ENCODE peak calls at places on chromosomes 7 and 10, in six cellular contexts. L is mesendoderm, P is mesenchymal stem cell, M is H9, A is H1, S is neuronal stem cell. N is an unnamed sample.

GRCh38 chr10:96642973-96643372 is 56.2 kb upstream of the TM9SF3 start:
- DNase-seq in L (peak), P (no peak), M (peak), A (peak), S (peak), N (peak)

GRCh38 chr7:131087756-131088658 is 239.7 kb upstream of the MKLN1 start:
- DNase-seq in L (peak), P (no peak), M (no peak), A (no peak), S (no peak), N (no peak)

GRCh38 chr10:46264737-46265368 is 21.9 kb upstream of the ANTXRL start:
- DNase-seq in L (no peak), P (no peak), M (peak), A (no peak), S (no peak), N (no peak)

GRCh38 chr10:99366666-99367065 is 37.5 kb downstream of the CNNM1 start:
- DNase-seq in L (no peak), P (no peak), M (no peak), A (no peak), S (no peak), N (no peak)

GRCh38 chr7:30817060-30817770 is 46.0 kb downstream of the MINDY4 start:
- DNase-seq in L (no peak), P (no peak), M (no peak), A (peak), S (no peak), N (peak)

GRCh38 chr10:14686356-14686755 is 88.3 kb downstream of the FAM107B start:
- DNase-seq in L (no peak), P (no peak), M (no peak), A (no peak), S (no peak), N (no peak)

GRCh38 chr10:70380350-70381135 is 1.9 kb downstream of the LRRC20 start:
- DNase-seq in L (no peak), P (no peak), M (no peak), A (no peak), S (no peak), N (no peak)

GRCh38 chr10:119541459-119542356 is 811 bp downstream of the RGS10 start:
- DNase-seq in L (no peak), P (peak), M (no peak), A (peak), S (no peak), N (no peak)

GRCh38 chr7:74275401-74275881 is 13.8 kb upstream of the CLIP2 start:
- DNase-seq in L (peak), P (no peak), M (peak), A (peak), S (no peak), N (no peak)

GRCh38 chr10:88165849-88166271 is 302.4 kb downstream of the PTEN start:
- DNase-seq in L (no peak), P (peak), M (no peak), A (no peak), S (no peak), N (peak)

GRCh38 chr10:99788598-99789259 is 6.3 kb downstream of the ABCC2 start:
- DNase-seq in L (no peak), P (peak), M (no peak), A (no peak), S (no peak), N (peak)

GRCh38 chr7:128404826-128405344 is 4.9 kb downstream of the IMPDH1 start:
- DNase-seq in L (no peak), P (no peak), M (no peak), A (no peak), S (no peak), N (peak)

GRCh38 chr10:107487284-107487683 is 322.8 kb upstream of the SORCS1 start:
- DNase-seq in L (no peak), P (peak), M (no peak), A (no peak), S (no peak), N (no peak)

GRCh38 chr10:103727546-103727963 is 127.8 kb downstream of the SH3PXD2A start:
- DNase-seq in L (no peak), P (no peak), M (no peak), A (no peak), S (no peak), N (no peak)

GRCh38 chr10:51063659-51064535 is 10.4 kb upstream of the PRKG1 start:
- DNase-seq in L (peak), P (peak), M (no peak), A (no peak), S (no peak), N (peak)

GRCh38 chr7:8175929-8176369 is 86.0 kb downstream of the ICA1 start:
- DNase-seq in L (no peak), P (no peak), M (no peak), A (no peak), S (no peak), N (no peak)

GRCh38 chr7:15011289-15011688 is 108.7 kb upstream of the DGKB start:
- DNase-seq in L (peak), P (no peak), M (peak), A (no peak), S (no peak), N (no peak)

GRCh38 chr7:94223375-94224084 is 171.2 kb upstream of the COL1A2 start:
- DNase-seq in L (peak), P (peak), M (peak), A (peak), S (peak), N (peak)

GRCh38 chr10:119318411-119319160 is 111.2 kb downstream of the GRK5 start:
- DNase-seq in L (no peak), P (no peak), M (no peak), A (no peak), S (no peak), N (no peak)

GRCh38 chr10:132418520-132419416 is 21.8 kb downstream of the PWWP2B start:
- DNase-seq in L (peak), P (no peak), M (peak), A (no peak), S (no peak), N (no peak)

GRCh38 chr7:55308186-55308929 is 56.8 kb upstream of the LANCL2 start:
- DNase-seq in L (peak), P (peak), M (no peak), A (no peak), S (no peak), N (peak)

GRCh38 chr7:156473476-156474240 is 166.9 kb upstream of the RNF32 start:
- DNase-seq in L (peak), P (peak), M (peak), A (peak), S (peak), N (peak)

GRCh38 chr10:7601023-7601656 is 65.6 kb downstream of the ITIH5 start:
- DNase-seq in L (no peak), P (no peak), M (no peak), A (no peak), S (no peak), N (no peak)

GRCh38 chr10:17989908-17990767 is 38.4 kb downstream of the SLC39A12 start:
- DNase-seq in L (peak), P (peak), M (no peak), A (no peak), S (no peak), N (peak)

GRCh38 chr7:2530076-2530967 is 10.7 kb downstream of the LFNG start:
- DNase-seq in L (no peak), P (no peak), M (no peak), A (no peak), S (no peak), N (no peak)

GRCh38 chr7:25849361-25850184 is 302.4 kb upstream of the NFE2L3 start:
- DNase-seq in L (peak), P (peak), M (no peak), A (no peak), S (no peak), N (peak)

GRCh38 chr10:58585425-58585824 is 72.8 kb downstream of the BICC1 start:
- DNase-seq in L (no peak), P (no peak), M (no peak), A (no peak), S (no peak), N (no peak)

GRCh38 chr10:36736311-36736710 is 389.1 kb upstream of the ANKRD30A start:
- DNase-seq in L (no peak), P (no peak), M (no peak), A (no peak), S (no peak), N (no peak)

GRCh38 chr7:131040467-131040932 is 287.2 kb upstream of the MKLN1 start:
- DNase-seq in L (peak), P (peak), M (peak), A (peak), S (peak), N (peak)

GRCh38 chr7:26633557-26633956 is 230.8 kb downstream of the SKAP2 start:
- DNase-seq in L (no peak), P (no peak), M (no peak), A (no peak), S (no peak), N (no peak)

GRCh38 chr10:97532935-97533671 is 34.4 kb downstream of the UBTD1 start:
- DNase-seq in L (peak), P (peak), M (peak), A (peak), S (no peak), N (peak)

GRCh38 chr7:50217961-50218360 is 86.6 kb upstream of the IKZF1 start:
- DNase-seq in L (no peak), P (no peak), M (no peak), A (no peak), S (no peak), N (no peak)

GRCh38 chr7:42208586-42208985 is 28.4 kb downstream of the GLI3 start:
- DNase-seq in L (no peak), P (no peak), M (no peak), A (no peak), S (no peak), N (no peak)

GRCh38 chr10:133336131-133337078 is at the start of gene CALY:
- DNase-seq in L (peak), P (no peak), M (peak), A (peak), S (peak), N (no peak)

GRCh38 chr7:23696916-23697441 is 13.0 kb upstream of the STK31 start:
- DNase-seq in L (peak), P (peak), M (peak), A (peak), S (peak), N (peak)

GRCh38 chr7:18499407-18500197 is 4.1 kb downstream of the HDAC9 start:
- DNase-seq in L (no peak), P (no peak), M (no peak), A (no peak), S (no peak), N (no peak)

GRCh38 chr7:34875481-34875880 is 161.8 kb downstream of the DPY19L1 start:
- DNase-seq in L (no peak), P (no peak), M (no peak), A (no peak), S (no peak), N (no peak)

GRCh38 chr7:34879871-34880270 is 157.4 kb downstream of the DPY19L1 start:
- DNase-seq in L (peak), P (no peak), M (no peak), A (no peak), S (no peak), N (no peak)
- H2BK15ac ChIP-seq in L (no peak), P (no peak), M (no peak), A (no peak), S (no peak), N (no peak)

DNA sequence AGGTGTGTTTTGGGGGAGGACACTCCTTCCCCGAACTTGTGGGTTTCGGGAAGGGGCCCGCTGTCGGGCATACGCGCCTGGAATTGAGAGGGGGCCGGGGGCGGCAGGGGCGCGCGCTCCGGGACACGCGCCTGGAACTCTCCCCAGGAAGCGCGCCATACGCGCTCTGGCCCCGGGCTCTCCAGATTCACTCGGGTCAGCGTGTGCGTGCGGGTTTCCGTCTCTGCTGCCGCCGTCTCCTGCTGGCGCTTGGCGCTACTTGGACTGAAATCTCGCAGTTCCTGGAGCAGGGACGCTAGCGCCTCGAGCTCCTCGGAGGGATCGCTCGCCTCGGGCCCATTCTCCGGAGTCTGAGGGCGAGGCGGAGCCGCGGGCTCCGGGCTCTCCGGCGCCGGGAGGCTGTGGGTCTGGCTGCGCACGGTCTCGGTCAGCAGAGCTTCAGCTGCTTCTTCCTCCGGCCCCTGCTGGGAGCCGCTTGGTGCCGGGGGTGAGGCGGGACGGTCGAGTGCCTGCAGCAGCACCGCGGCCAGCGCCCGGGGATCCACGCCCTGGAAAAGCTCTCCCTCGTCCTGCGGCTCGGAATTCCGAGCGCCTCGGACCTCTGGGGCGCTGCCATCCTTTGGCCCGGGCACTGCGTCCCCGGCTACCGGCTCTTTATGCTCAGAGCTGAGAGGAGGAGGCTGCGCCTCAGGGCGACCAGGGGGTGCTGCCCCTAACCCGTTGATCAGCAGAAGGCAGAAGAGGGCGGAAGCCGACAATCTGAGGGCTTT is 1.1 kb downstream of the VGF start:
- DNase-seq in L (peak), P (peak), M (peak), A (peak), S (no peak), N (peak)
- H2BK15ac ChIP-seq in L (no peak), P (no peak), M (no peak), A (no peak), S (no peak), N (no peak)

GRCh38 chr7:142355328-142355727 is 97.5 kb upstream of the PRSS58 start:
- DNase-seq in L (no peak), P (no peak), M (no peak), A (no peak), S (no peak), N (peak)

GRCh38 chr7:142356166-142356565 is 98.3 kb upstream of the PRSS58 start:
- DNase-seq in L (no peak), P (no peak), M (no peak), A (no peak), S (no peak), N (no peak)

GRCh38 chr7:142362349-142362748 is 104.5 kb upstream of the PRSS58 start:
- DNase-seq in L (no peak), P (no peak), M (no peak), A (no peak), S (no peak), N (no peak)

GRCh38 chr7:142359694-142360279 is 101.9 kb upstream of the PRSS58 start:
- DNase-seq in L (no peak), P (peak), M (no peak), A (no peak), S (no peak), N (no peak)

GRCh38 chr7:142357953-142358520 is 100.2 kb upstream of the PRSS58 start:
- DNase-seq in L (peak), P (peak), M (peak), A (peak), S (peak), N (peak)
- H2BK15ac ChIP-seq in L (no peak), P (no peak), M (no peak), A (no peak), S (no peak), N (no peak)

DNA sequence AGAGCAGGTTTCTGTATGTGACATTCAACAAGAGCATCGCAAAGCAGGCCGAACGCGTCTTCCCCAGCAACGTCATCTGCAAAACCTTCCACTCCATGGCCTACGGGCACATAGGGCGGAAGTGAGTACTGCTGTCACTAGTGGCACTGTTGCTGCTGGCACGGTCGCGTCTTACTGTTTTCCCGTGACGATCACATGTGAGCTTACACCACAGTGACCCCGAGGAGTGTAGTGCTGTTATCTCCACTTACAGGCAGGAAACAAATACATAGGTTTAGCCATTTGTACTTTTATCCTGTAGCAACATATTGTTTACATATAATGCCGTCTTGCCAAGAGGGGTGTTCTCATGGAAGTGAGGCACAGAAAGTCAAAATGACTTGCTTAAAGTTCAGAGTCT is 25.4 kb downstream of the FBH1 start:
- DNase-seq in L (no peak), P (no peak), M (no peak), A (no peak), S (no peak), N (no peak)
- H2BK15ac ChIP-seq in L (no peak), P (no peak), M (no peak), A (no peak), S (no peak), N (no peak)

DNA sequence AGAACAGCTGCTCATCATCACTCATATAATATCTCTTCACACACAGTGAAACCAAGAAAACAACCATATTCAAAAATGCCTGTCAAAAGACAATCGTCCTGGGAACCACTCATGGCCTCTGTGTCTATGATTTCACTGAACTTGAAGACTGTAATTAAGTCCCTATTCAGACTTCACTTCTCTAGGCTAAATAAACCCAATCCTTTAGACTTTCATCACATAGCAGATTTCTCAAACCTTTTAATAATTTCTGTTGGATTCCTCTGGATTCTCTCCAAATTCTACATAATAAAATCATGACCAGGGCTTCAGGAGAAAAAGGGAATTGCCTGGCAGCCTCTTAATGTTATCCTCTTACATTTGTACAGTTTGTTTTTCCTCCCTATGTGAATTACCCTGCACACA is 201.1 kb downstream of the LRRN3 start:
- DNase-seq in L (no peak), P (no peak), M (no peak), A (no peak), S (no peak), N (peak)
- H2BK15ac ChIP-seq in L (no peak), P (no peak), M (no peak), A (no peak), S (no peak), N (no peak)

DNA sequence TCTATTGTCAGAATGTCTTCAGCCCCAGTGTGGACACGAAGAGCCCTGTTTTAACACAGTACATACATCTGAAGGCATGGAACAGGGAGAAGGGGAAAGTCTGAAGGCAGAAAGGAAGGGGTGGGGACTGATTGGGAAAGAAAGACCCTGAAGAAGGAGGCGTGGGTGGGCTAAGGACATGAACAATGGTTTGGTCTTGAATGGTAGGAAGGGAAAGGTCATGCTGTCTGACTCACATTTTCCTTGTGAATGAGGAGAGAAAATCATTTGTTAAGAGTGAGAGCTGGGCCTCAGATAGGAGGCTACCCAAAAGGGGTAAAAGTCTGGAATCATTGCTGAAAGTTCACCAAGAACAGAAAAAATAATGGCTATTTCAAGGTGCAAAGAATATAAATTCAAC is 297.2 kb downstream of the GALNT17 start:
- DNase-seq in L (peak), P (no peak), M (no peak), A (no peak), S (peak), N (no peak)
- H2BK15ac ChIP-seq in L (no peak), P (no peak), M (no peak), A (no peak), S (no peak), N (no peak)